ENCODE peak calls at places on chromosome 17, in four cellular contexts. Y is activated CD4-positive, alpha-beta T cell treated with anti-CD3 and anti-CD28 coated beads, Interleukin-2, amount 50 U/mL, for 4 hours; A is amniotic epithelial cell; N is A549. Z is an unnamed sample.

GRCh38 chr17:46949291-46950174 is 26.6 kb downstream of the GOSR2 start:
- DNase-seq in A (peak; percentile 45), N (no peak), Y (no peak), Z (no peak)

GRCh38 chr17:36703860-36704266 is 102.5 kb downstream of the MRM1 start:
- DNase-seq in N (peak; percentile 22), A (peak; percentile 13), Y (peak; percentile 29), Z (peak; percentile 38)

GRCh38 chr17:27497696-27498095 is 41.4 kb downstream of the KSR1 start:
- DNase-seq in Y (no peak), N (no peak), A (no peak), Z (no peak)

GRCh38 chr17:30970757-30971567 is at the start of gene RNF135:
- DNase-seq in N (peak; percentile 95), A (peak; percentile 89), Y (peak; percentile 43), Z (peak; percentile 51)

GRCh38 chr17:21301593-21302550 is 17.4 kb downstream of the MAP2K3 start:
- DNase-seq in N (no peak), Y (no peak), A (no peak), Z (no peak)

GRCh38 chr17:19348081-19348650 is 14.4 kb downstream of the B9D1 start:
- DNase-seq in N (no peak), Y (no peak), A (no peak), Z (no peak)

GRCh38 chr17:5500804-5501391 is 14.5 kb downstream of the MIS12 start:
- DNase-seq in Y (peak; percentile 52), A (peak; percentile 87), N (peak; percentile 61), Z (peak; percentile 64)

GRCh38 chr17:31654936-31655335 is 204.1 kb downstream of the COPRS start:
- DNase-seq in N (no peak), A (no peak), Y (no peak), Z (no peak)

GRCh38 chr17:9406046-9406631 is 169.5 kb downstream of the STX8 start:
- DNase-seq in N (no peak), A (no peak), Y (no peak), Z (no peak)

GRCh38 chr17:5562172-5562571 is 22.1 kb downstream of the NLRP1 start:
- DNase-seq in N (no peak), A (no peak), Y (no peak), Z (no peak)

GRCh38 chr17:51371732-51372151 is 111.4 kb downstream of the UTP18 start:
- DNase-seq in A (peak; percentile 19), Y (peak; percentile 47), N (peak; percentile 86), Z (peak; percentile 3)

GRCh38 chr17:57861000-57861736 is 11.3 kb upstream of the MRPS23 start:
- DNase-seq in N (peak; percentile 90), A (peak; percentile 50), Y (peak; percentile 22), Z (peak; percentile 17)

GRCh38 chr17:47879776-47880452 is 16.1 kb upstream of the SP2 start:
- DNase-seq in A (no peak), Y (no peak), N (no peak), Z (no peak)

GRCh38 chr17:60901806-60902205 is 224.2 kb downstream of the BCAS3 start:
- DNase-seq in N (no peak), A (peak; percentile 30), Y (no peak), Z (no peak)

GRCh38 chr17:10061131-10061581 is 137.2 kb downstream of the GAS7 start:
- DNase-seq in N (no peak), A (no peak), Y (no peak), Z (no peak)

GRCh38 chr17:28727727-28728363 is 743 bp upstream of the NEK8 start:
- DNase-seq in Y (peak; percentile 88), A (peak; percentile 28), N (peak; percentile 87), Z (peak; percentile 94)

GRCh38 chr17:17096438-17097178 is 54.4 kb downstream of the MPRIP start:
- DNase-seq in N (no peak), Y (no peak), A (peak; percentile 72), Z (no peak)

GRCh38 chr17:75237100-75238014 is 24.0 kb downstream of the GGA3 start:
- DNase-seq in Y (no peak), N (no peak), A (no peak), Z (no peak)

GRCh38 chr17:34300652-34301390 is 15.3 kb downstream of the CCL11 start:
- DNase-seq in Y (no peak), N (no peak), A (no peak), Z (no peak)

GRCh38 chr17:32927724-32928526 is at the start of gene TMEM98:
- DNase-seq in A (peak; percentile 25), N (no peak), Y (no peak), Z (no peak)

GRCh38 chr17:77476006-77476405 is 335.2 kb downstream of the SEC14L1 start:
- DNase-seq in Y (no peak), A (no peak), N (no peak), Z (no peak)

GRCh38 chr17:83200746-83201145 is 121.3 kb downstream of the METRNL start:
- DNase-seq in Y (no peak), N (no peak), A (no peak), Z (no peak)

GRCh38 chr17:74190154-74190553 is 13.3 kb upstream of the RPL38 start:
- DNase-seq in Y (no peak), N (peak; percentile 73), A (peak; percentile 66), Z (no peak)

GRCh38 chr17:30521766-30522165 is 44.6 kb downstream of the GOSR1 start:
- DNase-seq in N (no peak), Y (no peak), A (no peak), Z (no peak)

GRCh38 chr17:4942760-4943508 is 2.9 kb downstream of the RNF167 start:
- DNase-seq in N (no peak), A (no peak), Y (no peak), Z (no peak)

GRCh38 chr17:44556114-44556853 is 1.0 kb upstream of the FZD2 start:
- DNase-seq in Y (no peak), A (peak; percentile 68), N (peak; percentile 74), Z (no peak)

GRCh38 chr17:82248815-82249638 is 20.2 kb downstream of the SLC16A3 start:
- DNase-seq in N (no peak), A (no peak), Y (no peak), Z (no peak)

Z was measured in stimulated activated naive CD4-positive, alpha-beta T cell treated with Interleukin-2 at 50 U/mL for 16 hours.